ENCODE peak calls at places on chromosomes 5 and 9, in seven cellular contexts. W, J, X, T, H, Z and U are unnamed samples.
A peak's percentile ranks its signal among the peaks of the same experiment; 100 is the strongest.

GRCh38 chr5:177086918-177087706 is 397 bp downstream of the FGFR4 start:
- DNase-seq in T (no peak), X (no peak), W (peak; percentile 42), J (no peak), H (peak; percentile 47), Z (no peak), U (no peak)

GRCh38 chr5:79562351-79563246 is 48.7 kb upstream of the HOMER1 start:
- DNase-seq in J (no peak), T (no peak), W (no peak), H (no peak), X (peak; percentile 60), Z (no peak), U (no peak)

GRCh38 chr5:139378101-139378825 is 4.8 kb downstream of the SLC23A1 start:
- DNase-seq in J (no peak), Z (no peak), H (no peak), W (no peak), X (no peak), T (no peak), U (no peak)

GRCh38 chr5:32810812-32811211 is 99.7 kb downstream of the NPR3 start:
- DNase-seq in Z (peak; percentile 71), T (no peak), X (no peak), H (peak; percentile 64), J (no peak), W (peak; percentile 44), U (no peak)

GRCh38 chr5:94595281-94595680 is 23.1 kb downstream of the KIAA0825 start:
- DNase-seq in J (no peak), H (no peak), W (peak; percentile 6), T (no peak), X (no peak), Z (no peak), U (no peak)

GRCh38 chr9:116451500-116451899 is 235.6 kb upstream of the TRIM32 start:
- DNase-seq in W (no peak), J (no peak), X (no peak), Z (no peak), T (no peak), H (no peak), U (no peak)

GRCh38 chr5:31761877-31762276 is 122.9 kb downstream of the PDZD2 start:
- DNase-seq in T (no peak), X (no peak), Z (no peak), W (no peak), J (no peak), H (no peak), U (no peak)

GRCh38 chr5:74672215-74672877 is 12.7 kb upstream of the HEXB start:
- DNase-seq in X (no peak), Z (no peak), W (no peak), H (no peak), T (no peak), J (no peak), U (no peak)

GRCh38 chr9:14908221-14909206 is 1.7 kb downstream of the FREM1 start:
- DNase-seq in X (no peak), J (no peak), T (no peak), H (no peak), Z (no peak), W (no peak), U (no peak)

GRCh38 chr5:65213921-65214525 is 267.7 kb downstream of the ADAMTS6 start:
- DNase-seq in J (no peak), W (peak; percentile 46), H (peak; percentile 31), Z (no peak), X (peak; percentile 58), T (no peak), U (no peak)

GRCh38 chr9:119289740-119290139 is 79.5 kb downstream of the BRINP1 start:
- DNase-seq in T (no peak), J (no peak), W (no peak), X (peak; percentile 48), Z (no peak), H (peak; percentile 81), U (no peak)

GRCh38 chr9:37187713-37188439 is 67.5 kb downstream of the ZCCHC7 start:
- DNase-seq in H (no peak), T (no peak), W (no peak), J (no peak), X (no peak), Z (no peak), U (no peak)

GRCh38 chr5:5678909-5679308 is 256.4 kb downstream of the ICE1 start:
- DNase-seq in H (peak; percentile 53), J (no peak), Z (no peak), X (no peak), W (no peak), T (no peak), U (no peak)

GRCh38 chr5:59065551-59065950 is 482.7 kb downstream of the RAB3C start:
- DNase-seq in Z (peak; percentile 35), W (peak; percentile 41), J (no peak), T (no peak), X (peak; percentile 58), H (no peak), U (no peak)

GRCh38 chr5:96785719-96786118 is 22.0 kb downstream of the ERAP1 start:
- DNase-seq in H (no peak), X (no peak), J (no peak), W (no peak), Z (no peak), T (no peak), U (no peak)

GRCh38 chr5:10257870-10258269 is 7.8 kb downstream of the CCT5 start:
- DNase-seq in Z (no peak), X (no peak), W (no peak), T (no peak), J (no peak), H (peak; percentile 40), U (no peak)

GRCh38 chr9:94973491-94973941 is 247.0 kb downstream of the AOPEP start:
- DNase-seq in Z (no peak), T (peak; percentile 23), J (no peak), X (no peak), H (no peak), W (peak; percentile 57), U (no peak)

GRCh38 chr9:127640908-127641545 is 28.9 kb downstream of the STXBP1 start:
- DNase-seq in J (no peak), X (no peak), T (no peak), H (no peak), Z (no peak), W (no peak), U (no peak)

GRCh38 chr5:163379298-163380155 is 57.9 kb upstream of the CCNG1 start:
- DNase-seq in J (no peak), Z (no peak), W (peak; percentile 90), H (peak; percentile 41), T (peak; percentile 20), X (peak; percentile 85), U (no peak)

GRCh38 chr5:146130440-146131045 is 25.2 kb upstream of the PLAC8L1 start:
- DNase-seq in T (peak; percentile 6), W (peak; percentile 65), J (no peak), Z (no peak), X (peak; percentile 31), H (no peak), U (no peak)

GRCh38 chr9:100474082-100474949 is 1.4 kb downstream of the TMEFF1 start:
- DNase-seq in J (no peak), W (no peak), T (no peak), H (no peak), X (peak; percentile 23), Z (no peak), U (no peak)

GRCh38 chr5:83167506-83167905 is 90.2 kb downstream of the XRCC4 start:
- DNase-seq in Z (no peak), T (no peak), J (no peak), X (no peak), W (no peak), H (no peak), U (no peak)

GRCh38 chr9:126957687-126958053 is 43.1 kb downstream of the RALGPS1 start:
- DNase-seq in Z (no peak), W (peak; percentile 17), J (no peak), T (no peak), H (no peak), X (peak; percentile 64), U (no peak)

GRCh38 chr5:142981475-142981874 is 211.3 kb downstream of the ARHGAP26 start:
- DNase-seq in T (no peak), H (no peak), Z (no peak), X (no peak), W (no peak), J (no peak), U (no peak)

GRCh38 chr5:118862596-118862995 is 125.8 kb downstream of the DTWD2 start:
- DNase-seq in W (no peak), T (no peak), H (no peak), J (no peak), X (peak; percentile 70), Z (peak; percentile 16), U (no peak)

GRCh38 chr9:34994429-34995287 is 5.1 kb downstream of the DNAJB5 start:
- DNase-seq in T (no peak), J (no peak), H (peak; percentile 57), X (peak; percentile 75), W (peak; percentile 51), Z (no peak), U (peak; percentile 42)

GRCh38 chr5:135916638-135917263 is 21.1 kb upstream of the IL9 start:
- DNase-seq in W (no peak), X (no peak), J (no peak), H (peak; percentile 26), Z (no peak), T (no peak), U (peak; percentile 75)

GRCh38 chr5:145951071-145951470 is 14.7 kb downstream of the SH3RF2 start:
- DNase-seq in J (no peak), Z (no peak), W (no peak), H (no peak), T (no peak), X (no peak), U (no peak)

GRCh38 chr5:10653033-10653432 is 89.2 kb downstream of the ANKRD33B start:
- DNase-seq in J (peak; percentile 39), T (no peak), X (no peak), W (peak; percentile 62), Z (no peak), H (no peak), U (no peak)

GRCh38 chr5:81513982-81514381 is 120.0 kb upstream of the ACOT12 start:
- DNase-seq in J (no peak), T (no peak), W (peak; percentile 34), Z (no peak), H (no peak), X (peak; percentile 18), U (no peak)
- TF ChIP-seq CTCF in J (no peak), T (peak; percentile 26), W (no peak), Z (no peak), H (peak; percentile 32), X (peak; percentile 17), U (no peak)

GRCh38 chr9:10146517-10147331 is 466.1 kb downstream of the PTPRD start:
- DNase-seq in T (no peak), X (no peak), Z (no peak), H (no peak), W (no peak), J (no peak), U (no peak)
- H3K4me3 ChIP-seq in T (no peak overlapping the region), X (no peak overlapping the region), Z (no peak overlapping the region), H (no peak overlapping the region), W (no peak overlapping the region), J (no peak overlapping the region), U (no peak overlapping the region)

GRCh38 chr5:1787472-1788047 is 12.1 kb downstream of the MRPL36 start:
- DNase-seq in T (no peak), Z (no peak), X (no peak), H (no peak), W (no peak), J (peak; percentile 57), U (no peak)
- TF ChIP-seq CTCF in T (no peak), Z (no peak), X (no peak), H (no peak), W (no peak), J (no peak), U (no peak)

DNA sequence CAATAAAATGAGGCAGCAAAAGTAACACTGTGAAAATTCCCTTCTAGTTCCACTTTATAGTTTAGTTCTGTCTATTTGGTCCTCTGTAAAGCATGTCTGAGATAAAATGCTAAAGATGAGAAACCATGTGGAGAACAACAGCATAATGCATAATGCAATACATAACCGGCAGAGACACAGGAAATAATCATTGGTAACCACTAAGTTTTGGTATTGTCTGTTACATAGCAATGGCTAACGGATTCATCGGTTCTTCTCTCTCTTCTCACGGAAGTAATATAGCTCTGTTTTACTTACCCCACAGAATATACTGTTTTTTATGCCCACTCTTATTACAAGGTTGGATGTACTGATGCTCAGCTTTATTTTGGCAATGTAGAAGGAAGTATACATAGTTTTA is 158.9 kb downstream of the FAM174A start:
- DNase-seq in W (no peak), H (no peak), J (no peak), X (no peak), Z (no peak), T (no peak), U (no peak)
- H3K4me3 ChIP-seq in W (no peak overlapping the region), H (no peak overlapping the region), J (no peak overlapping the region), X (no peak overlapping the region), Z (no peak overlapping the region), T (no peak overlapping the region), U (no peak overlapping the region)